ENCODE peak calls at places on chromosomes 6 and 20, in four cellular contexts. One of them, this sample, is unnamed.

GRCh38 chr6:167670938-167671338 is 155.8 kb upstream of the AFDN start:
- DNase-seq in CD8-positive, alpha-beta T cell: no peak
- DNase-seq in cardiac muscle cell: no peak
- DNase-seq in AG09309: no peak
- DNase-seq in this sample: no peak

GRCh38 chr6:118171852-118172251 is 264.8 kb downstream of the SLC35F1 start:
- DNase-seq in AG09309: no peak
- DNase-seq in cardiac muscle cell: no peak
- DNase-seq in CD8-positive, alpha-beta T cell: no peak
- DNase-seq in this sample: no peak

GRCh38 chr6:137799950-137800568 is 67.0 kb upstream of the TNFAIP3 start:
- DNase-seq in CD8-positive, alpha-beta T cell: peak; percentile 40
- DNase-seq in cardiac muscle cell: peak; percentile 33
- DNase-seq in AG09309: no peak
- DNase-seq in this sample: no peak

GRCh38 chr6:31558631-31559500 is 11.5 kb downstream of the NFKBIL1 start:
- DNase-seq in CD8-positive, alpha-beta T cell: peak; percentile 48
- DNase-seq in cardiac muscle cell: no peak
- DNase-seq in AG09309: no peak
- DNase-seq in this sample: peak; percentile 58

GRCh38 chr6:27547157-27548075 is 74.5 kb upstream of the ZNF184 start:
- DNase-seq in cardiac muscle cell: peak; percentile 58
- DNase-seq in AG09309: no peak
- DNase-seq in CD8-positive, alpha-beta T cell: no peak
- DNase-seq in this sample: no peak

GRCh38 chr20:46031701-46032254 is 2.8 kb downstream of the SLC12A5 start:
- DNase-seq in CD8-positive, alpha-beta T cell: no peak
- DNase-seq in cardiac muscle cell: peak; percentile 41
- DNase-seq in AG09309: no peak
- DNase-seq in this sample: no peak

GRCh38 chr6:159899994-159900745 is 9.4 kb downstream of the MAS1 start:
- DNase-seq in AG09309: peak; percentile 89
- DNase-seq in cardiac muscle cell: no peak
- DNase-seq in CD8-positive, alpha-beta T cell: no peak
- DNase-seq in this sample: no peak

GRCh38 chr6:11848852-11849731 is 70.5 kb upstream of the ADTRP start:
- DNase-seq in AG09309: no peak
- DNase-seq in cardiac muscle cell: no peak
- DNase-seq in CD8-positive, alpha-beta T cell: no peak
- DNase-seq in this sample: no peak

GRCh38 chr20:17992224-17992637 is 23.4 kb downstream of the MGME1 start:
- DNase-seq in AG09309: no peak
- DNase-seq in cardiac muscle cell: no peak
- DNase-seq in CD8-positive, alpha-beta T cell: no peak
- DNase-seq in this sample: no peak

GRCh38 chr6:79673947-79674346 is 42.8 kb downstream of the SH3BGRL2 start:
- DNase-seq in CD8-positive, alpha-beta T cell: no peak
- DNase-seq in cardiac muscle cell: no peak
- DNase-seq in AG09309: no peak
- DNase-seq in this sample: no peak

GRCh38 chr6:44431118-44431725 is 43.7 kb downstream of the CDC5L start:
- DNase-seq in cardiac muscle cell: peak; percentile 59
- DNase-seq in AG09309: peak; percentile 39
- DNase-seq in CD8-positive, alpha-beta T cell: peak; percentile 5
- DNase-seq in this sample: no peak

GRCh38 chr20:36885355-36885754 is 9.4 kb downstream of the TLDC2 start:
- DNase-seq in AG09309: no peak
- DNase-seq in CD8-positive, alpha-beta T cell: no peak
- DNase-seq in cardiac muscle cell: no peak
- DNase-seq in this sample: no peak

GRCh38 chr6:166508726-166509125 is 77.8 kb downstream of the RAMACL start:
- DNase-seq in AG09309: no peak
- DNase-seq in cardiac muscle cell: no peak
- DNase-seq in CD8-positive, alpha-beta T cell: no peak
- DNase-seq in this sample: no peak

GRCh38 chr20:35663813-35664543 is 722 bp downstream of the CPNE1 start:
- DNase-seq in CD8-positive, alpha-beta T cell: peak; percentile 41
- DNase-seq in cardiac muscle cell: peak; percentile 67
- DNase-seq in AG09309: no peak
- DNase-seq in this sample: peak; percentile 51

GRCh38 chr20:8215516-8215915 is 83.5 kb downstream of the PLCB1 start:
- DNase-seq in CD8-positive, alpha-beta T cell: no peak
- DNase-seq in cardiac muscle cell: no peak
- DNase-seq in AG09309: no peak
- DNase-seq in this sample: no peak

GRCh38 chr20:35135867-35136586 is 11.1 kb downstream of the EDEM2 start:
- DNase-seq in AG09309: no peak
- DNase-seq in CD8-positive, alpha-beta T cell: no peak
- DNase-seq in cardiac muscle cell: peak; percentile 91
- DNase-seq in this sample: no peak

GRCh38 chr20:47276856-47277541 is 79.5 kb downstream of the ZMYND8 start:
- DNase-seq in CD8-positive, alpha-beta T cell: no peak
- DNase-seq in AG09309: no peak
- DNase-seq in cardiac muscle cell: no peak
- DNase-seq in this sample: no peak

GRCh38 chr20:623041-623440 is 12.9 kb upstream of the TCF15 start:
- DNase-seq in AG09309: no peak
- DNase-seq in cardiac muscle cell: no peak
- DNase-seq in CD8-positive, alpha-beta T cell: no peak
- DNase-seq in this sample: no peak

GRCh38 chr20:47680804-47681529 is 104.3 kb downstream of the SULF2 start:
- DNase-seq in CD8-positive, alpha-beta T cell: no peak
- DNase-seq in cardiac muscle cell: no peak
- DNase-seq in AG09309: no peak
- DNase-seq in this sample: no peak

DNA sequence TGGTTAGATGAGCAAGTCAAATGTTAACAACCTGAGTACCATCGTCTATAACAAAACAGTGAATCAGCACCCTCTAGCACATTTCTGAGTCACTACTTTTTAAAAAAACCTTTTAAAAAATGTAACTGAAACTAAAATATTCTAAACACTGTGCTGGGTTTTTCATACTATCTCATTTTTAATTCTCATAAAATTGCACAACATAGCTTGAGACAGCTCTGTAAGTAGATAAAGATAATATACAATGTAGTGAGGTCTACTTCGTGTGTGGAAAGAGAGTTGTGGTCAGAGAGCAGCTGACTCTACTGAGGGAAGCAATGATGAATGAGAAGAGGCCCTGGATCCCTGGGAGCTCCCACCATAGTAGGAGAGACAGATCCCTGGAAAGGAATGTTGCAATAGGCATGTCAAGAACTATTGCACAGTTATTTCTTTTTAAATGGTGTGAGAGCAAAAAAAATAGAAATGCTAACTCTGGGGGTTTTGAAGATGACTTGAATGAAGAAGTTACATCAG is 13.6 kb upstream of the CALHM6 start:
- DNase-seq in AG09309: peak; percentile 100
- DNase-seq in cardiac muscle cell: no peak
- DNase-seq in CD8-positive, alpha-beta T cell: no peak
- DNase-seq in this sample: no peak
- TF ChIP-seq CTCF in AG09309: no peak
- TF ChIP-seq CTCF in cardiac muscle cell: no peak
- TF ChIP-seq CTCF in CD8-positive, alpha-beta T cell: no peak
- TF ChIP-seq CTCF in this sample: no peak

GRCh38 chr6:134738486-134738885 is 211.4 kb downstream of the ALDH8A1 start:
- DNase-seq in CD8-positive, alpha-beta T cell: no peak
- DNase-seq in AG09309: no peak
- DNase-seq in cardiac muscle cell: no peak
- DNase-seq in this sample: no peak
- TF ChIP-seq CTCF in CD8-positive, alpha-beta T cell: no peak
- TF ChIP-seq CTCF in AG09309: no peak
- TF ChIP-seq CTCF in cardiac muscle cell: no peak
- TF ChIP-seq CTCF in this sample: no peak

GRCh38 chr6:116676021-116676420 is 5.0 kb upstream of the KPNA5 start:
- DNase-seq in CD8-positive, alpha-beta T cell: no peak
- DNase-seq in cardiac muscle cell: no peak
- DNase-seq in AG09309: no peak
- DNase-seq in this sample: no peak

GRCh38 chr6:116682334-116682712 is 1.3 kb downstream of the KPNA5 start:
- DNase-seq in CD8-positive, alpha-beta T cell: no peak
- DNase-seq in cardiac muscle cell: no peak
- DNase-seq in AG09309: no peak
- DNase-seq in this sample: no peak

GRCh38 chr6:116685437-116685993 is 4.5 kb downstream of the KPNA5 start:
- DNase-seq in CD8-positive, alpha-beta T cell: no peak
- DNase-seq in AG09309: no peak
- DNase-seq in cardiac muscle cell: no peak
- DNase-seq in this sample: no peak

DNA sequence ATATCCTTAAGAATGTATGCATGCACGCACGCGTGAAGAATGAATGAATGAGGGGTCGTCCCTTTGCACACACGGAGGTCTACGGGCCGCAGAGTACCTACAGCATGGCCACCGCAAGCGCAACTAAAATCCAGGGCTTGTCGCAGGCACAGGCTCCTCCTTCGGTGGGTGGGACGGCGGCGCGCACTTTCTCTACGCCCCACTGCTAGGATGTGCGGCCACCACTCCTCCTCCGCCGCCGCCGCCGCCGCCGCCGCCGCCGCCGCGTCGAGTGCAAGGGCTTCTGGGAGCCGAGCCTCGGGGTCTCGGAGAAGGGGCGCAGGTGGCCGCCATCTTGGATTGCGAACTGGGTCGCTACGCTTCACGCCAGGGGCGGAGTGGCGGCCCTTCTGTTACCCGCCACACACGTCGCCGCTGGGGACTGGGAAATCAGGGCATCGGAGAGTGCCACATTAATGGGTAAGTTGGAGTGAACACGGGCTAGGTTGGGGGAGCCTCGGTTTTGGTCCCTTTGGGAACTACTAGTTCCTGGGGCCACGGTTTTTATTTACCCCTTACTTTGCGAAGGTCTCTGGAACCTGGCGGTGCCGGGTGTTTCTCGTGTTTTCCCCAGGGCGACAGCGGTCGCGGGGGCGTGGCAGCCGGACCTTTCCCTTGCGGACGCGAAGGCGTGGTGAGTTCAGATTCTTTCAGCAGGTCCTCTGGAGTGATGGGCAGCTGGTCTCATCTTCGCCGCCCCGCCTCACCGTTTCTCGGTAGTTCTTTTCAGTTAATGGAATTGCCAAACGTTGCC is at the start of gene KPNA5:
- DNase-seq in CD8-positive, alpha-beta T cell: peak; percentile 86
- DNase-seq in cardiac muscle cell: peak; percentile 95
- DNase-seq in AG09309: no peak
- DNase-seq in this sample: peak; percentile 89
- TF ChIP-seq CTCF in CD8-positive, alpha-beta T cell: no peak
- TF ChIP-seq CTCF in cardiac muscle cell: no peak
- TF ChIP-seq CTCF in AG09309: no peak
- TF ChIP-seq CTCF in this sample: no peak

GRCh38 chr6:7086488-7086887 is 21.3 kb upstream of the RREB1 start:
- DNase-seq in CD8-positive, alpha-beta T cell: no peak
- DNase-seq in AG09309: no peak
- DNase-seq in cardiac muscle cell: no peak
- DNase-seq in this sample: peak; percentile 35
- TF ChIP-seq CTCF in CD8-positive, alpha-beta T cell: no peak
- TF ChIP-seq CTCF in AG09309: peak; percentile 34
- TF ChIP-seq CTCF in cardiac muscle cell: peak; percentile 23
- TF ChIP-seq CTCF in this sample: no peak

DNA sequence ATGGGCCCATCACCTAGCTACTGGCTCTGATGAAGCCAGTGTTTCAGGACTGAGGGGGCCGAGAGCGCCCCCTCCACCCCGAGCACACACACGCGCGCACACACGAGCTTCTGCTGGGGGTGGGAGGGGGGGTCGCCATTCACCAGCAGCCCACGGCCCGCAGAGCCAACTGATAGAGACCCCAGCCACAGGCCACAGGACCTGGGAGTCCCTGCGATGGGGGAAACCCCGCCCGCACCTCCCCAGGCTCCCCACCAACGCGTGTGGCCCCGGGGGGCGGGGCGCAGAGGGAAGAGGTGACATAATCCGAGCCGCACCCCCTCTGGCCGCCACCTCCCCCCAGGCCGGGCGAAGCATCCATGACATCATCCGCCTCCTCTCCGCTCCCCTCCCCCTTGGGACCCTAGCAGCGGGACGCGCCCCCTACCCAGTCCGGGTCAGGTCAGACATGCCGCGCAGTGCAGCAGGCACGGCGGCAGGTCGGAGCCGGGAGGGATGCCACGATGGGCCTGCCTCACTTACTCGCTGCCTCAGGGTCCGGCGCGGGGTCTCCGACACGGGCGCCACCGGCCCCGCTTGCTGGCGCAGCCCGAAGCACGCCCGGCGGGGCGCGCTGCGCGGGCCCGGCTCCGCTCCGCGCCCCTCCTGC is at the start of gene LZTS3:
- DNase-seq in cardiac muscle cell: no peak
- DNase-seq in CD8-positive, alpha-beta T cell: peak; percentile 70
- DNase-seq in AG09309: no peak
- DNase-seq in this sample: peak; percentile 73
- TF ChIP-seq CTCF in cardiac muscle cell: no peak
- TF ChIP-seq CTCF in CD8-positive, alpha-beta T cell: no peak
- TF ChIP-seq CTCF in AG09309: no peak
- TF ChIP-seq CTCF in this sample: no peak

DNA sequence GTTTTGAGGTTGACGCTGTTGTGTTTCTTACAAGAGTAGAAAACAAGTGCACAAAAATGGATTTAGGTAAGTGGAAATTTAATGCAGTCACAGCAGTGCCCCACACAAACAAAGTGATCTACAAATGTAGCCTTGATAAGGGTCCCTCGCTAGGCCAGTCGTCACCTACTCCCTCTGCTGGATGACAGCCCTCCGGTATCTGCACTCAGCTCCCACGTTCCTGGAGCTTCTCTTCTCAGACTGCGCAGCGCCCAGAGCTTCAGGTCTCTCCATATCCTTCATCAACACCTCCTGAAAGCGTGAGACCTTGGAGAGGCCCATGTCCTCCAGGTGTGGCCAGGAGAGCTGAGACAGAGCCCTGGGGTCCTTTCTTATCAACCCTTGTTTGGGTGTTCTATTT is 58.3 kb upstream of the MAP3K4 start:
- DNase-seq in AG09309: no peak
- DNase-seq in cardiac muscle cell: peak; percentile 61
- DNase-seq in CD8-positive, alpha-beta T cell: no peak
- DNase-seq in this sample: no peak
- TF ChIP-seq CTCF in AG09309: no peak
- TF ChIP-seq CTCF in cardiac muscle cell: peak; percentile 11
- TF ChIP-seq CTCF in CD8-positive, alpha-beta T cell: no peak
- TF ChIP-seq CTCF in this sample: no peak

DNA sequence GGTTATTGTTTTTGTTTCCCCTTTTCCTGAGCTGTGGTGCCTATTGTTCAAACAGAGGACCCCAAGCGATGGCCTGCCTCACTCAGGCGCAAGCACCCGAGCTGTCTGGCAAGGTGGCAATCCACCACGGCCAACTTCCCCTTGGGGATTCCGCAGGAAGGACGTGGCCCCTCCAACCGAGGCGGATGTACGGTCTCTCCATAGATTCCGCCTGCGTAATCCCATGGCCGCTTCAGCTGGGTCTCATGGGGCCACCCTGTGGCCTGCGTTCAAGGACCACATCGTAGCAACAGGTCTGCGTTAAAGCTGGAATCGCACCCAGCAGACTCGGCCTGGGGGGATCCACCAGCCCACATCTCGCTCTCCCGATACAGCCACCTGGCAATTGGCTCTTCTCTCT is 79.9 kb downstream of the CEBPB start:
- DNase-seq in AG09309: no peak
- DNase-seq in cardiac muscle cell: no peak
- DNase-seq in CD8-positive, alpha-beta T cell: no peak
- DNase-seq in this sample: no peak
- TF ChIP-seq CTCF in AG09309: no peak
- TF ChIP-seq CTCF in cardiac muscle cell: no peak
- TF ChIP-seq CTCF in CD8-positive, alpha-beta T cell: no peak
- TF ChIP-seq CTCF in this sample: no peak

This sample was measured in activated B cell treated with CpG ODN at 0.5 μM for 24 hours.